ENCODE peak calls at places on chromosomes 11 and 22, in nine cellular contexts. O is HS-5; S is Calu3; G is effector memory CD8-positive, alpha-beta T cell; H is iPS-NIHi11; P is cardiac muscle cell; T is NCI-H524; F is HFF-Myc; V is GM10248. U is an unnamed sample.

GRCh38 chr11:117584056-117584830 is 212.8 kb downstream of the DSCAML1 start:
- DNase-seq in O (no peak), S (no peak), G (no peak), H (no peak), P (no peak), T (no peak), F (no peak), V (no peak), U (no peak)

GRCh38 chr22:36386351-36386899 is 1.3 kb downstream of the MYH9 start:
- DNase-seq in O (no peak), S (peak), G (peak), H (no peak), P (no peak), T (no peak), F (no peak), V (peak), U (peak)

GRCh38 chr11:65008016-65008415 is 5.9 kb upstream of the ARL2 start:
- DNase-seq in O (no peak), S (no peak), G (no peak), H (no peak), P (no peak), T (no peak), F (no peak), V (no peak), U (no peak)

GRCh38 chr11:33701831-33702230 is 1.2 kb upstream of the C11orf91 start:
- DNase-seq in O (no peak), S (peak), G (no peak), H (no peak), P (no peak), T (no peak), F (no peak), V (no peak), U (peak)

GRCh38 chr11:70212227-70212811 is 9.2 kb downstream of the FADD start:
- DNase-seq in O (no peak), S (peak), G (no peak), H (no peak), P (no peak), T (no peak), F (no peak), V (no peak), U (no peak)

GRCh38 chr11:18384157-18384641 is 10.2 kb upstream of the LDHA start:
- DNase-seq in O (peak), S (peak), G (no peak), H (peak), P (peak), T (no peak), F (peak), V (no peak), U (peak)

GRCh38 chr22:50118557-50119168 is 28.9 kb downstream of the MOV10L1 start:
- DNase-seq in O (peak), S (peak), G (no peak), H (no peak), P (peak), T (no peak), F (peak), V (peak), U (peak)

GRCh38 chr11:2196970-2197770 is 25.6 kb upstream of the TH start:
- DNase-seq in O (peak), S (peak), G (peak), H (peak), P (peak), T (peak), F (no peak), V (peak), U (peak)

GRCh38 chr11:75214411-75214821 is 26.2 kb upstream of the TPBGL start:
- DNase-seq in O (peak), S (peak), G (peak), H (peak), P (peak), T (peak), F (peak), V (peak), U (peak)

GRCh38 chr11:99256614-99257013 is 235.9 kb downstream of the CNTN5 start:
- DNase-seq in O (no peak), S (no peak), G (no peak), H (no peak), P (no peak), T (no peak), F (no peak), V (no peak), U (no peak)

GRCh38 chr22:22037229-22037628 is 54.6 kb upstream of the TOP3B start:
- DNase-seq in O (no peak), S (no peak), G (no peak), H (no peak), P (no peak), T (no peak), F (no peak), V (peak), U (peak)

GRCh38 chr22:30290318-30290678 is 993 bp upstream of the CASTOR1 start:
- DNase-seq in O (no peak), S (no peak), G (no peak), H (no peak), P (no peak), T (no peak), F (no peak), V (peak), U (peak)

GRCh38 chr22:32557424-32557823 is 82.8 kb downstream of the FBXO7 start:
- DNase-seq in O (no peak), S (no peak), G (no peak), H (no peak), P (no peak), T (no peak), F (no peak), V (no peak), U (no peak)

GRCh38 chr11:47399860-47400812 is 8.3 kb upstream of the SLC39A13 start:
- DNase-seq in O (no peak), S (no peak), G (no peak), H (peak), P (peak), T (no peak), F (no peak), V (peak), U (peak)

GRCh38 chr11:15493066-15493465 is 378.3 kb downstream of the INSC start:
- DNase-seq in O (no peak), S (no peak), G (no peak), H (peak), P (no peak), T (no peak), F (no peak), V (no peak), U (no peak)

GRCh38 chr11:271316-271715 is 6.9 kb upstream of the NLRP6 start:
- DNase-seq in O (no peak), S (no peak), G (no peak), H (no peak), P (no peak), T (no peak), F (no peak), V (no peak), U (no peak)

GRCh38 chr11:63719987-63720386 is 38.7 kb downstream of the RTN3 start:
- DNase-seq in O (no peak), S (no peak), G (no peak), H (no peak), P (no peak), T (no peak), F (no peak), V (no peak), U (no peak)

GRCh38 chr11:16911658-16912057 is 102.6 kb downstream of the PLEKHA7 start:
- DNase-seq in O (no peak), S (no peak), G (no peak), H (no peak), P (no peak), T (no peak), F (no peak), V (no peak), U (no peak)

GRCh38 chr11:47688101-47688500 is 27.1 kb downstream of the AGBL2 start:
- DNase-seq in O (no peak), S (no peak), G (no peak), H (no peak), P (no peak), T (no peak), F (no peak), V (no peak), U (no peak)

GRCh38 chr11:86765146-86765663 is 35.1 kb upstream of the PRSS23 start:
- DNase-seq in O (no peak), S (no peak), G (no peak), H (no peak), P (no peak), T (no peak), F (no peak), V (no peak), U (no peak)

GRCh38 chr11:122963981-122964380 is 17.7 kb downstream of the BSX start:
- DNase-seq in O (no peak), S (no peak), G (no peak), H (no peak), P (no peak), T (no peak), F (no peak), V (no peak), U (no peak)

GRCh38 chr11:75383246-75383645 is 16.1 kb upstream of the RPS3 start:
- DNase-seq in O (no peak), S (no peak), G (no peak), H (peak), P (no peak), T (no peak), F (no peak), V (no peak), U (no peak)

GRCh38 chr22:50306753-50307749 is at the start of gene PLXNB2:
- DNase-seq in O (no peak), S (peak), G (no peak), H (peak), P (peak), T (peak), F (no peak), V (peak), U (peak)